ENCODE peak calls at places on chromosomes 3 and 15, in five cellular contexts. L is IMR-90, P is neuronal stem cell, I is H9, Y is mesendoderm. Q is an unnamed sample.

GRCh38 chr3:38576131-38577088 is 73.1 kb downstream of the SCN5A start:
- DNase-seq in L (no peak), P (no peak), I (peak; percentile 16), Y (no peak), Q (no peak)

GRCh38 chr3:24123596-24123995 is 178.5 kb downstream of the NR1D2 start:
- DNase-seq in L (peak; percentile 6), P (no peak), I (no peak), Y (peak; percentile 19), Q (no peak)

GRCh38 chr3:138367912-138368311 is 19.5 kb downstream of the MRAS start:
- DNase-seq in L (peak; percentile 23), P (no peak), I (no peak), Y (no peak), Q (no peak)

GRCh38 chr3:46468758-46469600 is 4.3 kb upstream of the LTF start:
- DNase-seq in L (no peak), P (no peak), I (peak; percentile 7), Y (no peak), Q (no peak)

GRCh38 chr15:41285285-41285684 is 47.1 kb downstream of the OIP5 start:
- DNase-seq in L (no peak), P (no peak), I (peak; percentile 48), Y (peak; percentile 89), Q (no peak)

GRCh38 chr15:68277131-68277604 is 377 bp upstream of the FEM1B start:
- DNase-seq in L (peak; percentile 48), P (peak; percentile 70), I (no peak), Y (peak; percentile 90), Q (no peak)

GRCh38 chr15:68317281-68318007 is 39.9 kb downstream of the FEM1B start:
- DNase-seq in L (no peak), P (no peak), I (peak; percentile 16), Y (no peak), Q (no peak)

GRCh38 chr3:31066999-31067398 is 172.5 kb upstream of the GADL1 start:
- DNase-seq in L (peak; percentile 97), P (no peak), I (no peak), Y (peak; percentile 59), Q (no peak)

GRCh38 chr3:49358884-49359225 is 702 bp upstream of the GPX1 start:
- DNase-seq in L (no peak), P (no peak), I (no peak), Y (no peak), Q (no peak)

GRCh38 chr15:43792761-43793493 is 807 bp downstream of the SERF2 start:
- DNase-seq in L (peak; percentile 34), P (peak; percentile 12), I (no peak), Y (peak; percentile 59), Q (no peak)

GRCh38 chr3:30655187-30655812 is 48.9 kb downstream of the TGFBR2 start:
- DNase-seq in L (peak; percentile 43), P (no peak), I (no peak), Y (no peak), Q (no peak)

GRCh38 chr3:193996641-193997089 is 139.3 kb upstream of the HES1 start:
- DNase-seq in L (no peak), P (no peak), I (no peak), Y (peak; percentile 81), Q (no peak)

GRCh38 chr3:136251511-136251910 is 1.4 kb downstream of the PCCB start:
- DNase-seq in L (no peak), P (no peak), I (no peak), Y (no peak), Q (no peak)

GRCh38 chr15:30990451-30991300 is 752 bp downstream of the MTMR10 start:
- DNase-seq in L (peak; percentile 22), P (no peak), I (no peak), Y (no peak), Q (no peak)

GRCh38 chr3:127848131-127849129 is 26.1 kb upstream of the MGLL start:
- DNase-seq in L (peak; percentile 18), P (no peak), I (no peak), Y (no peak), Q (peak; percentile 30)

GRCh38 chr3:131026321-131027151 is at the start of the genes ASTE1 and NEK11:
- DNase-seq in L (peak; percentile 73), P (peak; percentile 48), I (peak; percentile 78), Y (peak; percentile 95), Q (peak; percentile 44)

GRCh38 chr15:22839046-22839705 is 710 bp downstream of the NIPA2 start:
- DNase-seq in L (no peak), P (no peak), I (no peak), Y (no peak), Q (no peak)

GRCh38 chr3:113589971-113590370 is 57.6 kb downstream of the SIDT1 start:
- DNase-seq in L (no peak), P (no peak), I (no peak), Y (no peak), Q (no peak)

GRCh38 chr3:13274125-13274873 is 145.8 kb downstream of the NUP210 start:
- DNase-seq in L (no peak), P (no peak), I (no peak), Y (no peak), Q (no peak)

GRCh38 chr3:160945346-160945745 is 159.8 kb downstream of the B3GALNT1 start:
- DNase-seq in L (no peak), P (no peak), I (no peak), Y (no peak), Q (no peak)

GRCh38 chr3:125129512-125129962 is 73.7 kb upstream of the HEG1 start:
- DNase-seq in L (peak; percentile 99), P (no peak), I (no peak), Y (no peak), Q (no peak)

GRCh38 chr3:42262525-42262924 is 3.5 kb downstream of the CCK start:
- DNase-seq in L (peak; percentile 80), P (peak; percentile 65), I (no peak), Y (peak; percentile 61), Q (no peak)

GRCh38 chr15:78103406-78104118 is 11.2 kb downstream of the SH2D7 start:
- DNase-seq in L (no peak), P (no peak), I (no peak), Y (no peak), Q (no peak)

GRCh38 chr15:100566850-100567249 is 35.1 kb downstream of the LINS1 start:
- DNase-seq in L (no peak), P (no peak), I (no peak), Y (no peak), Q (no peak)

GRCh38 chr15:55183679-55184078 is 13.1 kb downstream of the RSL24D1 start:
- DNase-seq in L (peak; percentile 17), P (no peak), I (no peak), Y (no peak), Q (no peak)

GRCh38 chr3:72678892-72679291 is 169.4 kb downstream of the SHQ1 start:
- DNase-seq in L (no peak), P (no peak), I (no peak), Y (no peak), Q (no peak)

DNA sequence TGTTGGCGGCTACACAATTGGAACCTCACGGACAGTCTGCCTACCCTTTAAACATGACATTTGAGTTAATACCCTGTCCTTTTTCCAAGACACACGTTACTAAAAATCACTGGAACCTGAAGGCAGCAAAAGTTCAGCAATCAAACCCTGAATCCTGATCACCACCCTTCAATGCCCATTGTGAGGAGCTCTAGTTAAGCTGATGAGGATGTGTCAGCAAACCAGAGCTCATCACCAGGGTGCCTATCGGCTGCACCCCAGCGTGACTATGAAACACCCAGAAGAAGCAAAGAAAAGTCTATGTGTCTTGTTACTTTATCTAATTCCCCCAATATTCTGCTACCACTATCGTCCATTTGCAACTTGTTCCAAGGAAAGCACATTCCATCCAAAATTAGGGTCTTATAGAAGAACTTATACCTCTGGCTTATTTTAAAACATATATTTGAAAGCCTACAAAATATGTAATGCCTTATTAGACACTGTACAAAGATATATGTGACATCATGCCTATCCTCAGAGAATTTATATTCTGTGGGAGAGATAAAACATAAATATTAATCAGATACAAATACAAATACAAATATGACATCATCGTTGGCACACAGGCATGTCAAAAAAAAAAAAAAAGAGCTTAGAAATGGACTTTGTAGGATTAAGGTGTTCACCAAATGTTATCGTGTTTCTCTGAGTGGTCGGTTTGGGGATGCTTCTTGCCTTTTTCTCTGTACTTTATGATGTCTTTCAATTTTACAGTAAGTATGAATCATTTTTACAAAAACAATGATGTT is 219.7 kb upstream of the SETMAR start:
- DNase-seq in L (no peak), P (no peak), I (no peak), Y (no peak), Q (no peak)
- H2BK5ac ChIP-seq in L (no peak overlapping the region), P (no peak overlapping the region), I (no peak overlapping the region), Y (no peak overlapping the region), Q (no peak overlapping the region)

DNA sequence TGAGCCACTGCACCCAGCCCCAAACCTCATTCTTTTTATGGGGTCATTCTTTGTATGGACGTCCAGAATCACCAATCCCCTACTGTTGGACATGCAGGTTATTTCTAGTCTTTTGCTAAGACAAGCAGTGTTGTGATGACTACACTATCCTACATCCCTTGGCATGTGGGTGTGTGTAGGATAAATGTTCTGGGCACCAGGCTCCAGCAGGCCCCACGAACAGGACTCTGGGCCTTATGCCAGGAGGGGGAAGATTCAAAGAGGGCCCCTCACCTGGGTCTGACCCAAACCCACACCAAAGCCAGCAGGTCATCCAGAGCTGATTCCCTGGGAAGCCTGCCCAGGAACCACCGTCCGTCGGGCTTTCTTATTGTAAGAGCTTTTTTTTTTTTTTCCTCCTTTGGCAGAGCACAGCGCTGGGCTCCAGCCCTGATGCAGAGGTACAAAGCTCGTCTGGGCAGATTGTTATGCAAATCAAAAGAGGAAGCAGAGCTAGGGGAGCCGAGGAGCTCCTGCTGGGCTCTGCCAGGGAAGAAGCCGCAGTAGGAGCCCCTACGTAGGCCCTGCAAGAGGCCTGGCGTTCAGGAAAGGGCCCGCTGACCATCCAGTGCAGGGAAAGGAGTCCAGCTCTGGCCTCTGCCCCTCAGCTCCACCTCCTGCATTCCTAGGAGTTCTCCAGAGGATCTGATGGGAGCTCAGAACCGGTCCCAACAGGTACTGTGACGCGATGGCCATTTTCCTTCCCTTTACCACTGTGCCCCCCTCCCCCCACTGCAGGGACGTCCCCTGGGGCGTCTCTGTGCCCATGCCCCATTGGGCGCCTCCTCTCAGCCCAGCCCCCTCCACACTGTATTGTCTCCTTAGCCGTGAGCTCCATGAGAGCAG is 29.0 kb upstream of the FURIN start:
- DNase-seq in L (peak; percentile 14), P (peak; percentile 33), I (peak; percentile 90), Y (peak; percentile 91), Q (peak; percentile 75)
- H2AK5ac ChIP-seq in L (no peak overlapping the region), P (peak overlapping the region; percentile 87), I (no peak overlapping the region), Y (no peak overlapping the region), Q (peak overlapping the region; percentile 29)

DNA sequence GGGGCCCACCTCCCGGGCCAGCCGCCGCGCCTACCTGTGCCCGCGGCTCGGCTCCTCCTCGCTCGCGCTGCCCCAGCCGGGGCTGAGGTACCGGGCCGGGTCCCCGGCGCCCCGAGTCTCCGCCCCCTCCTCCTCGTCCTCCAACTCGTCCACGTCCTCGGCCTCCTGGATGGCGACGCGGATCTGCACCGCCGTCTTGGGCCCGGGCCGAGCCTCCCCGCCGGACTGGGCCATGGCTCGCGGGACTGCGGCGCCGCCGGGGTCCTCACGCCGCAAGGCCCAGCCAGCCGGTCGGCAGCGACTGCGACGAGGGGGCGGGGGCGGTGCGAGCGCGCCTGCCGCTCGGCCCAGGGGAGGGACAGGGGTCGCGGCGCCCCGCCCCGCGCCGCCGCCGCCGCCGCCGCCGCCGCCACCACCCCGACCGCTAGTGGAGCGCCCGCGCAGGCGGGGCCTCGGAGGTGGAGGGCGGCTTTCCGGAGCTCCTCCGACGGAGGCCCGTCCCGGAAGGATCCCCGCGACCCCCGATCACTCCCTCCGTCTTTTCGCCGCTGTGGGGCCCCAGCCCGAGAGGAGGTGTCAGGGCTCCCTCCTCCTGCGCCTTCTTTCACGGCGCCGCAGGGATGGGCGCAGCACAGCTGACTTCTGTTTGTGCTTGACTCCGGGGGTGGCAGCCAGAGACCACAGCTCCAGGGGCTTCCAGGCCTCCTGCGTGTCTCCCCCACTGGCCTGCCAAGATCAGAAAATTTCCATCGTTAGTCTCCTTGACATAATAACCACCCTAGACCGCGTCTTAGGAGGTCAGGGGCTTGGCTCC is at the start of gene LARP6:
- DNase-seq in L (peak; percentile 36), P (peak; percentile 63), I (peak; percentile 72), Y (peak; percentile 73), Q (peak; percentile 85)
- H2BK5ac ChIP-seq in L (peak within 1 kb of the TSS; percentile 95), P (no peak within 1 kb of the TSS), I (no peak within 1 kb of the TSS), Y (peak within 1 kb of the TSS; percentile 42), Q (no peak within 1 kb of the TSS)

GRCh38 chr3:139746481-139746880 is 68.7 kb upstream of the NMNAT3 start:
- DNase-seq in L (no peak), P (no peak), I (no peak), Y (peak; percentile 88), Q (no peak)
- H2AK5ac ChIP-seq in L (no peak overlapping the region), P (no peak overlapping the region), I (no peak overlapping the region), Y (no peak overlapping the region), Q (no peak overlapping the region)